ENCODE peak calls at places on chromosomes 1 and 21, in ten cellular contexts. N, R, X, V, I, M, U, W, G and A are unnamed samples.

GRCh38 chr1:29342351-29342750 is 106.0 kb downstream of the PTPRU start:
- DNase-seq in G (peak), R (no peak), W (no peak), U (no peak), M (no peak), I (no peak), X (no peak), N (no peak), V (no peak), A (no peak)

GRCh38 chr1:118223426-118223825 is 38.4 kb upstream of the SPAG17 start:
- DNase-seq in X (no peak), V (peak), G (no peak), N (no peak), I (no peak), R (no peak), M (peak), W (no peak), U (no peak), A (no peak)

GRCh38 chr1:54997711-54997986 is 1.1 kb upstream of the BSND start:
- DNase-seq in I (no peak), G (no peak), U (no peak), N (no peak), W (no peak), R (no peak), X (no peak), V (no peak), M (no peak), A (no peak)

GRCh38 chr21:20875741-20876140 is 122.5 kb upstream of the NCAM2 start:
- DNase-seq in G (no peak), I (no peak), N (no peak), V (no peak), M (no peak), W (no peak), X (no peak), U (no peak), R (no peak), A (no peak)

GRCh38 chr1:3074297-3074741 is 5.3 kb downstream of the PRDM16 start:
- DNase-seq in I (no peak), N (no peak), G (no peak), R (no peak), U (no peak), W (no peak), X (no peak), M (no peak), V (no peak), A (no peak)

GRCh38 chr1:77100870-77101269 is 118.4 kb downstream of the PIGK start:
- DNase-seq in X (peak), W (no peak), U (no peak), G (no peak), R (no peak), V (no peak), M (no peak), I (no peak), N (no peak), A (no peak)

GRCh38 chr1:157137051-157137772 is 983 bp downstream of the ETV3 start:
- DNase-seq in V (no peak), I (no peak), W (no peak), G (no peak), X (peak), R (no peak), U (no peak), N (no peak), M (peak), A (no peak)

GRCh38 chr1:205141236-205142104 is 19.7 kb upstream of the RBBP5 start:
- DNase-seq in R (peak), N (peak), M (peak), X (peak), W (peak), I (no peak), G (peak), U (peak), V (peak), A (no peak)

GRCh38 chr1:33360367-33360766 is 39.5 kb upstream of the A3GALT2 start:
- DNase-seq in V (no peak), R (no peak), X (no peak), U (no peak), N (no peak), G (no peak), M (no peak), I (no peak), W (no peak), A (no peak)

GRCh38 chr21:41016472-41016871 is 151.5 kb upstream of the BACE2 start:
- DNase-seq in M (no peak), V (no peak), U (no peak), X (no peak), N (no peak), W (no peak), R (no peak), G (no peak), I (no peak), A (no peak)

GRCh38 chr1:230312676-230313075 is 113.5 kb downstream of the PGBD5 start:
- DNase-seq in R (no peak), X (no peak), I (no peak), W (no peak), V (no peak), M (no peak), G (no peak), U (no peak), N (no peak), A (no peak)

GRCh38 chr1:19360026-19360813 is 48.1 kb downstream of the SLC66A1 start:
- DNase-seq in U (no peak), I (no peak), X (no peak), G (peak), M (no peak), W (no peak), N (no peak), V (no peak), R (no peak), A (no peak)

GRCh38 chr1:35611655-35612054 is 29.7 kb downstream of the PSMB2 start:
- DNase-seq in M (no peak), W (no peak), G (no peak), V (no peak), N (no peak), R (no peak), I (no peak), X (no peak), U (no peak), A (no peak)

GRCh38 chr1:19762175-19762779 is 37.4 kb downstream of the TMCO4 start:
- DNase-seq in W (no peak), M (peak), I (no peak), U (no peak), V (no peak), R (no peak), G (peak), X (no peak), N (no peak), A (no peak)

GRCh38 chr1:219587817-219588561 is 24.9 kb downstream of the ZC3H11B start:
- DNase-seq in V (no peak), R (no peak), G (peak), M (peak), I (no peak), U (no peak), W (no peak), N (no peak), X (no peak), A (no peak)

GRCh38 chr1:9542425-9542824 is 3.2 kb downstream of the SLC25A33 start:
- DNase-seq in G (no peak), V (no peak), N (no peak), W (no peak), X (no peak), R (peak), U (no peak), I (peak), M (peak), A (no peak)

GRCh38 chr21:34174470-34174869 is 101.1 kb downstream of the MRPS6 start:
- DNase-seq in R (no peak), U (no peak), V (no peak), W (no peak), X (no peak), G (no peak), N (no peak), I (no peak), M (no peak), A (no peak)

GRCh38 chr1:171142451-171143121 is 42.5 kb upstream of the FMO2 start:
- DNase-seq in V (no peak), I (no peak), W (no peak), M (no peak), U (peak), R (no peak), G (no peak), X (no peak), N (no peak), A (no peak)

GRCh38 chr1:201982923-201983805 is 716 bp downstream of the RNPEP start:
- DNase-seq in V (peak), X (peak), R (no peak), M (peak), W (peak), I (no peak), G (peak), U (peak), N (peak), A (peak)

GRCh38 chr1:89630046-89630445 is 2.9 kb upstream of the LRRC8C start:
- DNase-seq in N (no peak), X (no peak), G (no peak), V (no peak), U (no peak), W (no peak), I (no peak), R (no peak), M (no peak), A (no peak)

GRCh38 chr1:111635324-111636009 is 15.9 kb downstream of the RAP1A start:
- DNase-seq in U (no peak), I (no peak), V (no peak), R (no peak), N (no peak), W (no peak), G (no peak), M (no peak), X (no peak), A (no peak)

GRCh38 chr1:55634516-55634915 is 419.4 kb upstream of the USP24 start:
- DNase-seq in M (no peak), R (no peak), U (no peak), G (no peak), V (no peak), X (no peak), W (no peak), N (no peak), I (no peak), A (no peak)

GRCh38 chr21:21183092-21183491 is 184.9 kb downstream of the NCAM2 start:
- DNase-seq in R (no peak), M (peak), V (no peak), G (no peak), N (no peak), W (no peak), U (no peak), I (no peak), X (no peak), A (no peak)

GRCh38 chr1:21865943-21866628 is 54.0 kb downstream of the LDLRAD2 start:
- DNase-seq in N (no peak), R (no peak), V (peak), U (no peak), W (no peak), X (no peak), I (no peak), G (peak), M (no peak), A (no peak)